ENCODE peak calls at places on chromosomes 13 and 19, in four cellular contexts. Z is HCT116, C is MM.1S, A is neural progenitor cell. G is an unnamed sample.

GRCh38 chr19:39409207-39409885 is 2.7 kb downstream of the ZFP36 start:
- DNase-seq in Z (peak; percentile 90), C (peak; percentile 90), A (no peak), G (peak; percentile 77)

GRCh38 chr19:16037424-16038195 is 38.7 kb upstream of the TPM4 start:
- DNase-seq in Z (no peak), C (no peak), A (no peak), G (no peak)

GRCh38 chr19:3975144-3975543 is 4.2 kb upstream of the DAPK3 start:
- DNase-seq in Z (no peak), C (no peak), A (no peak), G (no peak)

GRCh38 chr19:39166571-39167391 is 30.0 kb upstream of the NCCRP1 start:
- DNase-seq in Z (no peak), C (no peak), A (peak; percentile 40), G (no peak)

GRCh38 chr13:90686438-90686837 is 661.0 kb upstream of the MIR17HG start:
- DNase-seq in Z (no peak), C (no peak), A (no peak), G (no peak)

GRCh38 chr13:73259061-73259908 is 200.5 kb downstream of the KLF5 start:
- DNase-seq in Z (no peak), C (no peak), A (peak; percentile 80), G (no peak)

GRCh38 chr19:2049741-2050348 is 1.2 kb downstream of the MKNK2 start:
- DNase-seq in Z (no peak), C (peak; percentile 71), A (peak; percentile 60), G (peak; percentile 87)

GRCh38 chr19:18232540-18233223 is 6.4 kb upstream of the PDE4C start:
- DNase-seq in Z (no peak), C (no peak), A (no peak), G (no peak)

GRCh38 chr13:100297413-100297812 is 208.5 kb downstream of the PCCA start:
- DNase-seq in Z (no peak), C (no peak), A (no peak), G (no peak)

GRCh38 chr13:99417151-99417820 is 84.0 kb upstream of the TM9SF2 start:
- DNase-seq in Z (no peak), C (no peak), A (peak; percentile 53), G (no peak)

DNA sequence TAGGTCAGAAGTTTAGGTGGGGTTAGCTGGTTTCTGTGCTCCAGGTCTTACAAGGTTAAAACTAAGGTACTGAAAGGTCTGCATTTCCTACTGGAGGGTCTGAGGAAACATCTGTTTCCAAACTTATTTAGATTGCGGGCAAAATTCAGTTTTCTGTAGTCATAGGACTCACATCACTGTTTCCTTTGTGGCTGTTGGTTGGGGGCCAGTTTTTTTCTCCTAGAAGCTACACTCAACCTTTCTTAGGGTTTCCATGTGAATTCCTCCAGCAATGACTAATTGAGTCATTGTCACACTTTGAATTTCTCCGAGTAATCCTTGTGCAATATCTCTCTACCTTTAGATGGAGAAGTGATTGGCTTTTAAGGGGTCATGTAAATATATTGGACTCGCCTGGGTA is 773.4 kb upstream of the SLITRK1 start:
- DNase-seq in Z (no peak), C (no peak), A (no peak), G (no peak)
- H3K9me3 ChIP-seq in Z (no peaks in the 10 kb centered on the region), C (no peaks in the 10 kb centered on the region), A (peaks cover 6% of the 10 kb centered on the region), G (no peaks in the 10 kb centered on the region)

DNA sequence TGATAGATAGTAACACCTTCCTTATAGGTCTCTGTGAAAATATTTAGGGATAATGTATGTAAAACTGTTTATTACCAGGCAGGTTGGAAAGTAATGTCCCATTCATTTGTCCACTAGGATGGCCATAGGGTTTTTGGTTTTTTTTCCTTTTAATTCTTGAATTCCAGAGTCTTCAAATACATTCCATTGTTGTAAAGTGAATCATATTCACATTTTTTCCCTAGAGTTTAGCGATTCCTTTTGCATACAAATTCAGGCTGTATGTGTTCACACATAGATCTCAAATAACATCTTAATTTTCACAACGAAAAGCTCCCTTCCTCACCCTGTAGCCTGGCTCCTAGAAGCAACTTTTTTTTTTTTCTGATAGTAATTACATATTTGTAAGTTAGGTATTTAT is 1.8 kb upstream of the ZNF557 start:
- DNase-seq in Z (no peak), C (no peak), A (no peak), G (no peak)
- TF ChIP-seq EZH2phosphoT487 in Z (no peak), C (no peak), A (no peak), G (no peak)

GRCh38 chr19:58002384-58003152 is at the start of gene ZNF606:
- DNase-seq in Z (no peak), C (peak; percentile 44), A (peak; percentile 96), G (peak; percentile 81)
- H3K9me3 ChIP-seq in Z (peaks cover 16% of the 10 kb centered on the region), C (no peaks in the 10 kb centered on the region), A (peaks cover 26% of the 10 kb centered on the region), G (peaks cover 24% of the 10 kb centered on the region)

DNA sequence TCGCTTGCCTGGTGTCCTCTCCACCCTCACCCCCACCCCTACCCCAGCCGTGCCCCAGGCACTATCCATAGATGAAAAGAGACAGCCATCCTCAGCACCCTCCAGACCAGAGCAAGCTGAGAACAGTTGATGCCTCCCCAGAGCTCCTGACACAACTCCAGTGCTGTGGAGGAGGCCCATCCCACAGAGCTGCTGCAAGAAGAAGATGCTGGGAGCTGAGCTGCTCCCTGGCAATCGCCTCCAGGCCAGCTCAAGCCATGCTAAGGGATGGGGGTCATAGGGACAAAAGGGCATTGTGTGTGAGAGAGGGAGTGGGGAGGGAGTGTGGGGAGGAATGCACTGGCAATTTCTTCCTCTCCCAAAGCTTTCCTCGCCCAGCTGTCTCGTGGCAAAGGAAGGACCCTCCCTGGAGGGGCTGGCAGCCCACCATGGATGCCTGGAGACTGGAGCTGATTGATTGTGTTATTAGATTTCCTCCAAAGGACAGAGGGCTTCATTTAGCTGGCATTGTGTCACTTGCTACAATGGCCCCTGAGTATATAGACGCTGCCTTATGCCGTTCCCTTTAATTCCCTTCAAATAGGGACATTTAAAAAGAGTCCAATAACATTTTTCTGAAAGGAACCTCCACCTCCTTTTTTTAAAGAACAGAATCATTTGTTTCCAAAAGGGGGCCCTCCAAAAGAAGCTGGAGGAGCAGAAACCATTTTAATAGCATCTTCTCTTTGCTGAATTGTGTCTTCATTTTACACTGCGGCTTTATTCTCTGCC is 476.4 kb downstream of the FOXO1 start:
- DNase-seq in Z (no peak), C (no peak), A (peak; percentile 75), G (no peak)
- TF ChIP-seq EZH2phosphoT487 in Z (no peak), C (no peak), A (no peak), G (no peak)

GRCh38 chr19:58182989-58183821 is at the start of gene ZNF274:
- DNase-seq in Z (peak; percentile 73), C (peak; percentile 85), A (peak; percentile 98), G (peak; percentile 96)
- H3K9me3 ChIP-seq in Z (peaks cover 19% of the 10 kb centered on the region), C (no peaks in the 10 kb centered on the region), A (peaks cover 37% of the 10 kb centered on the region), G (peaks cover 27% of the 10 kb centered on the region)

GRCh38 chr19:50994129-50994528 is 7.3 kb downstream of the KLK8 start:
- DNase-seq in Z (no peak), C (no peak), A (no peak), G (peak; percentile 55)

GRCh38 chr19:50998061-50998460 is 3.3 kb downstream of the KLK8 start:
- DNase-seq in Z (no peak), C (no peak), A (no peak), G (no peak)

GRCh38 chr19:50992666-50993035 is 8.8 kb downstream of the KLK8 start:
- DNase-seq in Z (no peak), C (no peak), A (no peak), G (no peak)
- TF ChIP-seq EZH2phosphoT487 in Z (no peak), C (no peak), A (no peak), G (no peak)

GRCh38 chr19:56617531-56617930 is 22.4 kb downstream of the ZNF71 start:
- DNase-seq in Z (no peak), C (no peak), A (no peak), G (no peak)
- H3K9me3 ChIP-seq in Z (peaks cover 30% of the 10 kb centered on the region), C (no peaks in the 10 kb centered on the region), A (peaks cover 12% of the 10 kb centered on the region), G (peaks cover 7% of the 10 kb centered on the region)

GRCh38 chr19:45528744-45529453 is 21.6 kb downstream of the VASP start:
- DNase-seq in Z (no peak), C (no peak), A (peak; percentile 91), G (no peak)
- TF ChIP-seq EZH2phosphoT487 in Z (no peak), C (no peak), A (no peak), G (no peak)

GRCh38 chr19:52366414-52366824 is 3.3 kb upstream of the ZNF880 start:
- DNase-seq in Z (no peak), C (no peak), A (no peak), G (no peak)
- H3K9me3 ChIP-seq in Z (peaks cover 16% of the 10 kb centered on the region), C (no peaks in the 10 kb centered on the region), A (peaks cover 26% of the 10 kb centered on the region), G (peaks cover 9% of the 10 kb centered on the region)

G was measured in OCI-LY7.